ENCODE peak calls at places on chromosomes 2 and 18, in seven cellular contexts. B is mesenchymal stem cell, H is IMR-90, T is H9, S is mesendoderm, N is H1, X is trophoblast cell. Z is an unnamed sample.
A peak's percentile ranks its signal among the peaks of the same experiment; 100 is the strongest.

GRCh38 chr2:19357383-19358241 is 811 bp downstream of the OSR1 start:
- DNase-seq in X (no peak), B (peak; percentile 52), S (peak; percentile 27), N (peak; percentile 64), H (peak; percentile 57), T (no peak), Z (no peak)

GRCh38 chr2:232543928-232544631 is 4.6 kb downstream of the CHRNG start:
- DNase-seq in H (no peak), B (no peak), X (no peak), T (no peak), S (no peak), N (peak; percentile 49), Z (no peak)

GRCh38 chr18:61322265-61322873 is 10.9 kb upstream of the CDH20 start:
- DNase-seq in T (peak; percentile 80), S (peak; percentile 80), N (peak; percentile 92), H (peak; percentile 33), X (peak; percentile 27), B (peak; percentile 37), Z (peak; percentile 59)

GRCh38 chr2:9558948-9559381 is 3.3 kb upstream of the ADAM17 start:
- DNase-seq in N (no peak), S (peak; percentile 93), H (peak; percentile 97), X (peak; percentile 96), T (no peak), B (peak; percentile 81), Z (no peak)

GRCh38 chr2:170222298-170222697 is 44.4 kb downstream of the MYO3B start:
- DNase-seq in B (peak; percentile 37), S (peak; percentile 59), T (peak; percentile 47), N (no peak), H (peak; percentile 43), X (no peak), Z (no peak)

GRCh38 chr2:37855283-37856041 is 69.6 kb upstream of the RMDN2 start:
- DNase-seq in X (no peak), S (no peak), H (no peak), B (no peak), T (no peak), N (no peak), Z (no peak)

GRCh38 chr2:31239842-31240198 is 5.9 kb downstream of the EHD3 start:
- DNase-seq in N (no peak), T (peak; percentile 29), B (peak; percentile 87), X (peak; percentile 91), S (no peak), H (peak; percentile 42), Z (no peak)

GRCh38 chr18:36308711-36309435 is 11.4 kb downstream of the FHOD3 start:
- DNase-seq in H (no peak), B (no peak), N (no peak), X (no peak), S (no peak), T (no peak), Z (no peak)

GRCh38 chr2:202317080-202317859 is 51.7 kb downstream of the NOP58 start:
- DNase-seq in S (peak; percentile 61), N (no peak), X (no peak), T (no peak), B (peak; percentile 63), H (peak; percentile 81), Z (no peak)

GRCh38 chr2:84832772-84833461 is 48.0 kb downstream of the TRABD2A start:
- DNase-seq in X (peak; percentile 37), H (peak; percentile 17), B (no peak), S (peak; percentile 62), T (no peak), N (no peak), Z (no peak)

GRCh38 chr18:5068856-5069255 is 128.2 kb downstream of the AKAIN1 start:
- DNase-seq in T (no peak), N (no peak), X (no peak), H (no peak), B (no peak), S (no peak), Z (no peak)

GRCh38 chr2:88499204-88499603 is 46.7 kb upstream of the FOXI3 start:
- DNase-seq in S (no peak), X (no peak), B (no peak), T (no peak), N (no peak), H (no peak), Z (no peak)

GRCh38 chr2:118774458-118775133 is 72.9 kb downstream of the EN1 start:
- DNase-seq in B (no peak), S (peak; percentile 65), N (peak; percentile 88), T (peak; percentile 75), X (peak; percentile 19), H (peak; percentile 7), Z (peak; percentile 59)

GRCh38 chr2:144890828-144891227 is 370.9 kb upstream of the ZEB2 start:
- DNase-seq in B (peak; percentile 17), H (peak; percentile 35), X (no peak), N (no peak), S (peak; percentile 96), T (no peak), Z (no peak)

GRCh38 chr2:144889348-144889747 is 369.4 kb upstream of the ZEB2 start:
- DNase-seq in B (no peak), S (no peak), X (no peak), T (no peak), N (no peak), H (no peak), Z (no peak)

DNA sequence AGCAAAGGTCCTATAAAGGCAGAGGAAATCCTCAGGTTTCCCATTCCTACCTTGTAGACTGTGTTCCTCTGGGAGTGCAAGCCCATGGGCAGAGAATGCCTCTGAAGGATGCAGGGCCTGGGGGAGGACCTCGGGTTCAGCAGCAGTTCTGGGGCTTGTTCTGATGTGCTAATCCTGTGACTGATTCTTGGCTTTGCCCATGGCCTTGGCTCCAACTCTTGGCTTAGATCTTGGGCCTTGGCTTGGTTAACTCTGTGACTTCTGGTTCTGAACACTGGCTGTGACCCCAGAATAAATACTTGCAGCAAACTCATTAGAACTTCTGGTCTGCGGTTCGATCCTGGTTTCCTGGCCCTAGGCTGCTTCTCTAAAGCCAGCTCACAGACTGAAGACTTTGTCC is 366.9 kb upstream of the ZEB2 start:
- DNase-seq in S (no peak), N (no peak), H (no peak), T (no peak), X (no peak), B (no peak), Z (no peak)
- H3K23ac ChIP-seq in S (no peak overlapping the region), N (no peak overlapping the region), H (no peak overlapping the region), T (no peak overlapping the region), X (no peak overlapping the region), B (no peak overlapping the region), Z (no peak overlapping the region)

DNA sequence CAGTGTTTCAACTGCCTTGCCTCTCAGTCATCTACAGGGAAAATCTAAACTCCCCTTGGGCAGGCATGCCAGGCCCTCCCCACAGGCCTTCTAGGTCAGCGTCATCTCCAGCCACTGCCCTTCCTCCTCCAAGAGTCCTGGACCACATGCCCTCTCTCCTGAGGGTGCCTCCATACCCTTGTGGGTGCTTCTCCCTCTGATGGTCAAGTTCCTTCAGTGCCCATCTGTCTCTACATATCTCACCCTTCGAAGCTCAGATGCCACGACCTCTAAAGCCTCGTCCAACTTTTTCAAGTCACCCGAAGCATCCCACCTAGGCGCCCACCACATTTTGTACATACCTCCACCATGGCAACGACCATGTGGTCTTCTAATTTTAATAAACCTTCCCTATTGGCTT is 22.6 kb upstream of the TMEM247 start:
- DNase-seq in H (no peak), X (no peak), N (no peak), S (no peak), B (no peak), T (no peak), Z (no peak)
- H2BK120ac ChIP-seq in H (no peak overlapping the region), X (no peak overlapping the region), N (no peak overlapping the region), S (no peak overlapping the region), B (no peak overlapping the region), T (no peak overlapping the region), Z (no peak overlapping the region)

DNA sequence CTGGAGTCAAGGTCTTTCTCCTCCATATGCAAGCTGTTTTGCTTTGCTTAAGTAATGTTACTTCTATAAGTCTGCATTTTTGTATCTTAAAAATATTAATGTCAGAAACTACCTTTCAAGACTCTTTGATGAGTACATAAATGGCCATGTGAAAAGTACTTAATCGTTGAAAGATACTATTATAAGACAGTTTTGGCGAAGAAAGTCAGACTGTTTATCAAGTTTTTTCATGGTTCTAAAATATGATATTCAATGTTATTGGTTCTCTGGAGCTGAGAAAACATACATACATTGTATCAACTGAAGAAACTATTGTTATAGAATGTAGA is 25.1 kb downstream of the FBXO48 start:
- DNase-seq in H (no peak), S (no peak), B (no peak), X (no peak), N (no peak), T (no peak), Z (no peak)
- H3K23ac ChIP-seq in H (no peak overlapping the region), S (no peak overlapping the region), B (no peak overlapping the region), X (no peak overlapping the region), N (no peak overlapping the region), T (no peak overlapping the region), Z (no peak overlapping the region)

DNA sequence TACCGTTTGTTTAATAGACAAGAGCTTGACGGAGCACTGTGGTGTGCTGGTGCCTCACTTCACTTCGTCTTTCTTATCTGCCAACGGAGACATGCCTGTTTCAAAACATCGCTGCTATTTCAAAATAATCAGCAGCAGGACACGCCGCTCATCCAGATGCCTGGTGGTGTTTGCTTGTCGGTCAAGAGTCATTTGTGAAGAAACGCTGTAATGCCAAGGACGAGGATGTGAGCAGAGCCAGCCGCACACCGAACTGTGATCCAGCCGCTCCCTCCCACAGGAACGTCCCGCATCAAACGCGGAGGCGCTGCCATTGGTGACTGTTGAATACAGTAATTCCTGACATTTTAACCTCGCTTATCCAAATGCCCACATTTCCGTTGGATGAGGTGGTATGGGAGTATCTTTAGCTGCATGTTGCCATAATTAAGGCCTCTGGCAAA is 432.4 kb downstream of the FBXO15 start:
- DNase-seq in S (no peak), X (peak; percentile 95), N (no peak), B (peak; percentile 54), T (no peak), H (peak; percentile 42), Z (no peak)
- H2BK120ac ChIP-seq in S (no peak overlapping the region), X (no peak overlapping the region), N (no peak overlapping the region), B (no peak overlapping the region), T (no peak overlapping the region), H (peak overlapping the region; percentile 93), Z (peak overlapping the region; percentile 42)

GRCh38 chr2:196144513-196145126 is 26.8 kb downstream of the STK17B start:
- DNase-seq in B (no peak), S (no peak), X (no peak), T (no peak), H (no peak), N (no peak), Z (no peak)
- H3K23ac ChIP-seq in B (no peak overlapping the region), S (no peak overlapping the region), X (no peak overlapping the region), T (no peak overlapping the region), H (no peak overlapping the region), N (no peak overlapping the region), Z (no peak overlapping the region)

GRCh38 chr2:162297925-162298552 is 20.4 kb downstream of the IFIH1 start:
- DNase-seq in H (peak; percentile 81), N (peak; percentile 70), T (no peak), B (peak; percentile 81), X (peak; percentile 64), S (peak; percentile 76), Z (peak; percentile 76)
- H2BK120ac ChIP-seq in H (no peak overlapping the region), N (no peak overlapping the region), T (no peak overlapping the region), B (no peak overlapping the region), X (no peak overlapping the region), S (no peak overlapping the region), Z (no peak overlapping the region)

DNA sequence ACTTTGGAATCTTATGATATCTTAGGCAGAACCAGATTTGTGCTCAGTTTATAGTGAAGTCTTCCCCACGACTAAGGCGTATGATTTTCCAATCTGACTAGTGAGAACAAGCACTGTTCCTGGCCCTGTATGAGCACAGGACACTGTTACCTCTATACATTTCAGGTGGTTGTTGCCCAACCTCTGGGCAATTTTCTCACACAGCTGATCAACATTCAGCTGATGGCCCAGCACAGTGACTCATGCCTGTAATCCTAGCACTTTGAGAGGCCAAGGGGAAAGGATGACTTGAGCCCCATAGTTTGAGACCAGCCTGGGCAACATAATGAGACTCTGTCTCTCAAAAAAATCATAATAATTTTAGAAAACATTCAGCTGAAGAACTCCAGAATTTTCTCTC is 119.5 kb downstream of the ASXL3 start:
- DNase-seq in N (no peak), S (no peak), B (peak; percentile 21), T (no peak), X (peak; percentile 51), H (no peak), Z (no peak)
- H3K23ac ChIP-seq in N (no peak overlapping the region), S (no peak overlapping the region), B (no peak overlapping the region), T (no peak overlapping the region), X (no peak overlapping the region), H (no peak overlapping the region), Z (no peak overlapping the region)

Z was measured in neuronal stem cell.